ENCODE peak calls at places on chromosomes 7 and 10, in nine cellular contexts. X is HepG2, J is transverse colon, Z is GM12878, A is A549, E is tibial nerve, D is stomach, H is upper lobe of left lung, S is sigmoid colon. C is an unnamed sample.

GRCh38 chr7:150404785-150405583 is 25.9 kb downstream of the ZNF775 start:
- DNase-seq in X (peak), J (peak), Z (no peak), A (peak), E (peak), D (peak), H (peak), S (peak), C (peak)

GRCh38 chr7:112416127-112416526 is 34.1 kb upstream of the IFRD1 start:
- DNase-seq in X (no peak), J (no peak), Z (no peak), A (no peak), E (no peak), D (no peak), H (no peak), S (no peak), C (no peak)

GRCh38 chr7:4745971-4746919 is 29.2 kb upstream of the AP5Z1 start:
- DNase-seq in X (peak), J (peak), Z (peak), A (peak), E (no peak), D (peak), H (no peak), S (no peak), C (no peak)

GRCh38 chr7:76507723-76508406 is 2.5 kb upstream of the UPK3B start:
- DNase-seq in X (no peak), J (no peak), Z (no peak), A (no peak), E (peak), D (no peak), H (no peak), S (no peak), C (no peak)

GRCh38 chr10:83769421-83769820 is 369.9 kb upstream of the GHITM start:
- DNase-seq in X (no peak), J (no peak), Z (no peak), A (no peak), E (no peak), D (no peak), H (no peak), S (no peak), C (no peak)

GRCh38 chr7:148883233-148884048 is 650 bp downstream of the EZH2 start:
- DNase-seq in X (no peak), J (peak), Z (no peak), A (peak), E (peak), D (peak), H (peak), S (peak), C (peak)

GRCh38 chr10:91975438-91975837 is 51.9 kb downstream of the BTAF1 start:
- DNase-seq in X (no peak), J (no peak), Z (no peak), A (no peak), E (no peak), D (no peak), H (no peak), S (no peak), C (no peak)

GRCh38 chr10:59138052-59138451 is 38.4 kb upstream of the PHYHIPL start:
- DNase-seq in X (no peak), J (no peak), Z (no peak), A (no peak), E (no peak), D (no peak), H (peak), S (no peak), C (no peak)

GRCh38 chr10:71348850-71349249 is 29.8 kb downstream of the SLC29A3 start:
- DNase-seq in X (no peak), J (no peak), Z (no peak), A (no peak), E (no peak), D (no peak), H (no peak), S (no peak), C (no peak)

GRCh38 chr7:121395494-121395960 is 581 bp downstream of the FAM3C start:
- DNase-seq in X (peak), J (peak), Z (no peak), A (peak), E (peak), D (peak), H (no peak), S (no peak), C (no peak)
- TF ChIP-seq EP300 in X (no peak), J (no peak), Z (no peak), A (no peak), E (no peak), D (no peak), H (no peak), S (no peak), C (no peak)

DNA sequence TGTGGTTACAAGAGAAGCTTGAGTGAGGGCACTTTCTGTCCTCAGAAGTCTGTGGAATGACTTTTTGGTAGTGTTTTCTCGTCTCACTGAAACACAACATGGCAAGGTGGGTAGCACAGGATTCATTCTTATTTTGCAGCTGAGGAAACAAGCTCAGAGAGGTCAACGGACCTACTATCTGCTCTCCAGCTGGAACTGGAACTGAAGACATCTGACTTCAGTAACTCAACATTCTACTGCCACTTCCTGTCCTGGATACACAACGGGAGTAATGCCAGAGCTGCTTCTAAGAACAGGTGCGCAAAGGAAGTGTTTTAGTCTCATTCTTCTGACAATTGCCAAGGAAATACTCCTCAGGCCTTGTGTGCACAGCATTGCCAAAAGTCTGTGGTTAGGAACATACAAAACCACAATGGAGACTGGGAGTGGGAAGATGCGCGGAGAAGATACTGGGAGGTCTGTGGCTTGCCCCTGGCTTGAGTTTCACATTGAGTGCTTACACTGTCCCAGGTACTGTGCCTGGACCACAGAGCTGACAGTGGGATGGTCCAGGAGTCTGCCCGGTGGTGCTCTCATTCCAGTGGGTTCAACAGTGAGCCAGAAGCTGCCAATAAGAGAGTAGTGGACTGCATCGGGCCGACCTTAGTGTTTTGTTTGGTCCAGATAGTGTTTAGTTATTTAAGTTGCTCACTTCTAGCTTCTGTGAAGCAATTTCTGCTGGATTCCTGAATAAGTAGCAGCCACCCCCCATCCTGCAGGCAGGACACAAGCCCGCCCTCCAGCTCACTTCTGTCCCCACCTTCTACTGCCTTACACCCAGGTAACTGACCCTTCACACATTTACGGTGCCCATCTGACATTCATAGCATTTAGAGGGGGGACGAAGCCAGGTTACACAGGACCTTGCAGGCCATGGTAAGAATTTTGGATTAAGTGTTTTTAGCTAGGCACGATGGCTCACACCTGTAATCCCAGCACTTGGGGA is 10.4 kb downstream of the TBL2 start:
- DNase-seq in X (no peak), J (no peak), Z (no peak), A (no peak), E (no peak), D (no peak), H (no peak), S (no peak), C (peak)
- TF ChIP-seq POLR2A in X (no peak), J (no peak), Z (no peak), A (no peak), E (no peak), D (no peak), H (no peak), S (no peak), C (no peak)

GRCh38 chr7:13952921-13953320 is 36.5 kb downstream of the ETV1 start:
- DNase-seq in X (no peak), J (no peak), Z (no peak), A (no peak), E (no peak), D (no peak), H (no peak), S (no peak), C (no peak)

GRCh38 chr7:13948019-13948781 is 41.3 kb downstream of the ETV1 start:
- DNase-seq in X (no peak), J (no peak), Z (no peak), A (no peak), E (no peak), D (no peak), H (no peak), S (no peak), C (no peak)

GRCh38 chr7:13949939-13950338 is 39.5 kb downstream of the ETV1 start:
- DNase-seq in X (no peak), J (no peak), Z (no peak), A (no peak), E (no peak), D (no peak), H (no peak), S (no peak), C (no peak)

GRCh38 chr7:13949450-13949849 is 40.0 kb downstream of the ETV1 start:
- DNase-seq in X (no peak), J (peak), Z (no peak), A (no peak), E (no peak), D (no peak), H (no peak), S (no peak), C (no peak)

DNA sequence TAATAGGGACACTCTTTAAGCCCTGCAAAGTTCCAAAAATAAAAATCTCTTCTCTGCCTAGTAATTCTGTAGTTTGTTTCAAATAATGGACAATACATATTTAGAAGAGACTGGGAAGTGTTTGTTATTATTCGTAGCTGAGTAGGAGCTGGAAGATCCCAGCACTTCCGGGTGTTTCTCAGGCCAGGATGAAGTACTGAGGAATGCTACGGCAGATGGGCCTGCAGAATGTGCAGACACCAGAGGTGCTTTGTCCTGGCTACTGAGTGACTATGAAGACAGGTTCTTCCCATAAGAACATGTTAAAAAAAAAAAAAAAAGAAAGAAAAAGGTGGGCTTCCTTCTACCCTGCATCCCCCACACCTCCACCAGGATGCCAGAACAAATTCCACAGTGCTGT is 36.1 kb downstream of the ETV1 start:
- DNase-seq in X (no peak), J (no peak), Z (no peak), A (no peak), E (no peak), D (no peak), H (no peak), S (no peak), C (no peak)
- TF ChIP-seq EP300 in X (no peak), J (no peak), Z (no peak), A (no peak), E (no peak), D (no peak), H (no peak), S (no peak), C (no peak)

GRCh38 chr10:112375721-112376577 is 2.0 kb downstream of the ACSL5 start:
- DNase-seq in X (peak), J (peak), Z (peak), A (no peak), E (peak), D (peak), H (peak), S (peak), C (peak)
- TF ChIP-seq POLR2A in X (no peak), J (peak), Z (peak), A (no peak), E (no peak), D (no peak), H (no peak), S (no peak), C (no peak)